ENCODE peak calls at places on chromosomes 5 and 9, in eight cellular contexts. R is neural crest cell; T is HFFc6; V is BE2C; Q is fibroblast of mammary gland; U is CD4-positive, alpha-beta T cell; W is fibroblast of pulmonary artery; G is GM13977. J is an unnamed sample.

GRCh38 chr5:65907138-65907537 is 19.2 kb upstream of the ERBIN start:
- DNase-seq in R (no peak), T (no peak), V (no peak), Q (no peak), U (no peak), W (no peak), G (no peak), J (peak; percentile 23)

GRCh38 chr5:110561510-110561909 is 165.0 kb downstream of the TMEM232 start:
- DNase-seq in R (no peak), T (no peak), V (no peak), Q (no peak), U (no peak), W (no peak), G (no peak), J (no peak)

GRCh38 chr9:15295761-15296405 is 11.1 kb downstream of the TTC39B start:
- DNase-seq in R (no peak), T (peak; percentile 61), V (no peak), Q (peak; percentile 91), U (no peak), W (peak; percentile 72), G (no peak), J (peak; percentile 70)

GRCh38 chr9:136119259-136120118 is 814 bp upstream of the TMEM250 start:
- DNase-seq in R (no peak), T (peak; percentile 35), V (peak; percentile 72), Q (peak; percentile 30), U (no peak), W (peak; percentile 45), G (no peak), J (peak; percentile 37)

GRCh38 chr9:110541950-110542349 is 37.6 kb downstream of the SVEP1 start:
- DNase-seq in R (no peak), T (no peak), V (no peak), Q (peak; percentile 44), U (no peak), W (peak; percentile 71), G (no peak), J (peak; percentile 41)

GRCh38 chr9:21323091-21323490 is 12.1 kb downstream of the KLHL9 start:
- DNase-seq in R (no peak), T (no peak), V (no peak), Q (no peak), U (no peak), W (no peak), G (no peak), J (no peak)

GRCh38 chr5:174796711-174797192 is 72.4 kb downstream of the MSX2 start:
- DNase-seq in R (no peak), T (no peak), V (no peak), Q (no peak), U (no peak), W (no peak), G (no peak), J (no peak)

GRCh38 chr5:44002381-44002901 is 386.8 kb downstream of the FGF10 start:
- DNase-seq in R (no peak), T (no peak), V (no peak), Q (peak; percentile 81), U (no peak), W (no peak), G (no peak), J (no peak)

GRCh38 chr9:128124451-128124850 is 3.1 kb downstream of the PTGES2 start:
- DNase-seq in R (no peak), T (no peak), V (no peak), Q (no peak), U (no peak), W (no peak), G (no peak), J (no peak)

GRCh38 chr5:9124071-9124470 is 421.8 kb downstream of the SEMA5A start:
- DNase-seq in R (no peak), T (no peak), V (no peak), Q (no peak), U (no peak), W (no peak), G (no peak), J (no peak)

GRCh38 chr9:29213374-29214161 is 1640.3 kb upstream of the C9orf72 start:
- DNase-seq in R (peak; percentile 21), T (no peak), V (peak; percentile 54), Q (no peak), U (no peak), W (no peak), G (peak; percentile 22), J (no peak)

GRCh38 chr9:135320943-135321342 is 158.6 kb upstream of the PPP1R26 start:
- DNase-seq in R (peak; percentile 0), T (no peak), V (no peak), Q (no peak), U (no peak), W (no peak), G (no peak), J (no peak)

GRCh38 chr5:43947870-43948269 is 344.9 kb downstream of the NNT start:
- DNase-seq in R (no peak), T (no peak), V (no peak), Q (peak; percentile 68), U (no peak), W (peak; percentile 1), G (no peak), J (no peak)

GRCh38 chr5:61450170-61450815 is 118.2 kb downstream of the ZSWIM6 start:
- DNase-seq in R (no peak), T (peak; percentile 78), V (no peak), Q (peak; percentile 92), U (no peak), W (peak; percentile 88), G (no peak), J (peak; percentile 76)

GRCh38 chr5:128477946-128478345 is 60.1 kb downstream of the FBN2 start:
- DNase-seq in R (no peak), T (no peak), V (no peak), Q (no peak), U (no peak), W (no peak), G (no peak), J (no peak)

GRCh38 chr5:115766608-115767007 is 49.9 kb downstream of the CDO1 start:
- DNase-seq in R (no peak), T (no peak), V (no peak), Q (no peak), U (no peak), W (no peak), G (no peak), J (no peak)

GRCh38 chr5:71891856-71892255 is 172.8 kb downstream of the CARTPT start:
- DNase-seq in R (no peak), T (peak; percentile 34), V (no peak), Q (no peak), U (no peak), W (peak; percentile 68), G (no peak), J (peak; percentile 56)

GRCh38 chr9:119365291-119366027 is 3.8 kb downstream of the BRINP1 start:
- DNase-seq in R (peak; percentile 65), T (peak; percentile 3), V (peak; percentile 49), Q (peak; percentile 35), U (no peak), W (peak; percentile 10), G (no peak), J (peak; percentile 55)

GRCh38 chr5:174733836-174734235 is 9.5 kb downstream of the MSX2 start:
- DNase-seq in R (no peak), T (no peak), V (no peak), Q (no peak), U (no peak), W (no peak), G (no peak), J (no peak)

GRCh38 chr9:135908334-135909204 is 1.2 kb upstream of the CAMSAP1 start:
- DNase-seq in R (no peak), T (no peak), V (no peak), Q (peak; percentile 28), U (no peak), W (no peak), G (no peak), J (no peak)

DNA sequence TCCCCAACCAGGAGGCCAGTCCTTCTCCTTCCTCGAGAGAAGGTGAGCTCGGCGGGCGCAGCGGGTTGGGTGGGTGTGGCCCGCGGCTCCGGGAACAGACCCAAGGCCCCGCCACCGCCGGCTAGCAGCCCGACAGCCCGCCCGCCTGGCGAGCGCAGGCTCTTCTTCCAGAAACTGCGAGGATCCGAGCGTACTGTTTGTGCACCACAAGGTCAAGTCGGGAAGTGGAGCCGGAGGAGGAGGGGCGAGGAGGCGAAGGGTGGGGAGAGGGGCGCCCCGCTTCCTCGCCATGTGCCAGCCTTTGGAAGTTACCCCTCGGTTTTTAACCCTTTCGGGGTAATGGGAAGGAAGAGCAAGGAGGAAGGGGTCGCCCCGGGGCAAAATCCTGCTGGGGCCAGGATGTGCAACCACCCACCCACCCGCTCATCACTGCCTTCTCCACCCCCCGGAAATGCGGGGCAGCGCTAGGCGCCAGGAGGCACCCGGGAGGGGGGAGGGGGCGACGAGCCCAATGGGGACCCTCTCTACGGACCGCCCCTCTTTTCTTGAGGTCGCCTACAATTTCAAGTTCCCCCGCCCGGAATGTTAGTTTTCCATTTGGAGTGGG is 1.1 kb upstream of the JADE2 start:
- DNase-seq in R (peak; percentile 28), T (peak; percentile 51), V (peak; percentile 70), Q (peak; percentile 72), U (peak; percentile 72), W (peak; percentile 78), G (peak; percentile 81), J (peak; percentile 82)
- TF ChIP-seq CTCF in R (no peak), T (no peak), V (peak; percentile 0), Q (no peak), U (no peak), W (no peak), G (no peak), J (no peak)

GRCh38 chr5:140205952-140206351 is 31.0 kb downstream of the CYSTM1 start:
- DNase-seq in R (no peak), T (no peak), V (no peak), Q (no peak), U (no peak), W (no peak), G (no peak), J (no peak)
- TF ChIP-seq CTCF in R (no peak), T (peak; percentile 34), V (peak; percentile 9), Q (no peak), U (no peak), W (no peak), G (no peak), J (no peak)

GRCh38 chr9:96875460-96876142 is 21.3 kb upstream of the ZNF782 start:
- DNase-seq in R (peak; percentile 80), T (no peak), V (peak; percentile 88), Q (peak; percentile 78), U (no peak), W (peak; percentile 88), G (peak; percentile 82), J (peak; percentile 85)
- TF ChIP-seq CTCF in R (peak; percentile 55), T (peak; percentile 37), V (peak; percentile 43), Q (peak; percentile 34), U (no peak), W (peak; percentile 34), G (peak; percentile 34), J (peak; percentile 45)

GRCh38 chr5:149834246-149834855 is 104.2 kb downstream of the PPARGC1B start:
- DNase-seq in R (peak; percentile 75), T (peak; percentile 78), V (peak; percentile 75), Q (peak; percentile 89), U (peak; percentile 31), W (peak; percentile 96), G (peak; percentile 72), J (peak; percentile 96)
- TF ChIP-seq CTCF in R (peak; percentile 83), T (peak; percentile 88), V (peak; percentile 90), Q (peak; percentile 87), U (peak; percentile 61), W (peak; percentile 90), G (peak; percentile 67), J (peak; percentile 91)

DNA sequence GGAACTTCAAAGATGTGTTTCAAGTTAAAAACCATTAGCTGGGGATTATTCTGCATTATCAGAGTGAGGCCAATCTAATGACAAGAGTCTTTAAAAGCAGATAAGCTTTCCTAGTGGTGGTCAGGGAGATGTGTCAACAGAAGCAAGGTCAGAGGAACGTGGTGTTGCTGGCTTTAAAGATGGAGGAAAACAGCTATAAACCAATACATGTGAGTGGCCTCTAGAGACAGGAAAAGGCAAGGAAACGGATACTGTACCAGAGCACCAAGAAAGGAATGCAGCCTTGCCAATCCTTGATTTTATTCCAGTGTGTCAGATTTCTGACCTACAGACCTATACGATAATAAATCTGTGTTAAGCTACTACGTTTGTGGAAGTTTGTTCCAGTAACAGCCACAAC is 204.2 kb downstream of the TAF11L14 start:
- DNase-seq in R (no peak), T (no peak), V (no peak), Q (no peak), U (no peak), W (no peak), G (no peak), J (peak; percentile 39)
- TF ChIP-seq CTCF in R (no peak), T (no peak), V (no peak), Q (no peak), U (no peak), W (no peak), G (no peak), J (no peak)

J was measured in choroid plexus epithelial cell.